ENCODE peak calls at places on chromosome 12, in ten cellular contexts. F is lung, G is thoracic aorta, E is cardiac muscle cell, W is lower lobe of right lung, T is small intestine, A is tibial nerve, M is heart left ventricle, O is adrenal gland, P is heart right ventricle. K is an unnamed sample. For H3K4me1, the result is how much of the 10 kb centered on the place peaks cover.

GRCh38 chr12:76627346-76628135 is 68.0 kb upstream of the OSBPL8 start:
- DNase-seq in F (no peak), G (no peak), E (peak), W (no peak), T (no peak), A (no peak), M (no peak), O (no peak), P (no peak), K (no peak)

GRCh38 chr12:6667559-6668210 is 4.8 kb upstream of the ING4 start:
- DNase-seq in F (no peak), G (no peak), E (no peak), W (no peak), T (peak), A (no peak), M (no peak), O (no peak), P (no peak), K (no peak)

GRCh38 chr12:47156167-47156736 is 76.5 kb upstream of the AMIGO2 start:
- DNase-seq in F (no peak), G (no peak), E (peak), W (no peak), T (no peak), A (no peak), M (no peak), O (peak), P (peak), K (no peak)

GRCh38 chr12:118213452-118213851 is 77.5 kb downstream of the PEBP1 start:
- DNase-seq in F (no peak), G (no peak), E (no peak), W (no peak), T (no peak), A (no peak), M (no peak), O (no peak), P (no peak), K (no peak)

GRCh38 chr12:131072446-131073230 is 118.9 kb downstream of the ADGRD1 start:
- DNase-seq in F (no peak), G (no peak), E (no peak), W (peak), T (no peak), A (peak), M (no peak), O (no peak), P (no peak), K (no peak)

GRCh38 chr12:116320839-116321238 is 43.3 kb upstream of the MED13L start:
- DNase-seq in F (no peak), G (no peak), E (no peak), W (no peak), T (no peak), A (no peak), M (no peak), O (no peak), P (peak), K (no peak)

GRCh38 chr12:66638666-66639065 is 40.2 kb downstream of the GRIP1 start:
- DNase-seq in F (no peak), G (no peak), E (no peak), W (no peak), T (no peak), A (no peak), M (no peak), O (no peak), P (no peak), K (no peak)

GRCh38 chr12:57135487-57135886 is 7.2 kb downstream of the LRP1 start:
- DNase-seq in F (no peak), G (no peak), E (peak), W (no peak), T (no peak), A (no peak), M (no peak), O (no peak), P (peak), K (no peak)

GRCh38 chr12:48615681-48616080 is 45.8 kb upstream of the LALBA start:
- DNase-seq in F (no peak), G (no peak), E (peak), W (no peak), T (no peak), A (no peak), M (no peak), O (no peak), P (no peak), K (no peak)

GRCh38 chr12:120598674-120599463 is 17.7 kb upstream of the POP5 start:
- DNase-seq in F (no peak), G (no peak), E (peak), W (peak), T (peak), A (no peak), M (no peak), O (peak), P (no peak), K (no peak)

GRCh38 chr12:57490126-57490525 is 2.3 kb downstream of the MARS1 start:
- DNase-seq in F (no peak), G (no peak), E (no peak), W (no peak), T (no peak), A (no peak), M (no peak), O (no peak), P (no peak), K (no peak)

GRCh38 chr12:74538491-74539258 is 1.0 kb downstream of the ATXN7L3B start:
- DNase-seq in F (no peak), G (no peak), E (peak), W (no peak), T (peak), A (no peak), M (no peak), O (no peak), P (no peak), K (no peak)

GRCh38 chr12:95605087-95605486 is 53.8 kb upstream of the USP44 start:
- DNase-seq in F (no peak), G (no peak), E (no peak), W (no peak), T (no peak), A (no peak), M (no peak), O (no peak), P (no peak), K (no peak)

GRCh38 chr12:11769723-11770514 is 120.4 kb downstream of the ETV6 start:
- DNase-seq in F (no peak), G (no peak), E (no peak), W (no peak), T (peak), A (no peak), M (no peak), O (no peak), P (no peak), K (no peak)

GRCh38 chr12:105393586-105393985 is 63.1 kb downstream of the C12orf75 start:
- DNase-seq in F (no peak), G (no peak), E (peak), W (no peak), T (no peak), A (no peak), M (no peak), O (no peak), P (no peak), K (no peak)

GRCh38 chr12:8594072-8594471 is 18.6 kb downstream of the AICDA start:
- DNase-seq in F (no peak), G (no peak), E (no peak), W (no peak), T (no peak), A (no peak), M (no peak), O (no peak), P (no peak), K (no peak)

GRCh38 chr12:42343721-42344120 is 17.8 kb downstream of the PPHLN1 start:
- DNase-seq in F (no peak), G (no peak), E (no peak), W (no peak), T (no peak), A (no peak), M (no peak), O (no peak), P (no peak), K (no peak)

GRCh38 chr12:69987453-69988102 is 162.6 kb downstream of the MYRFL start:
- DNase-seq in F (no peak), G (peak), E (peak), W (no peak), T (peak), A (no peak), M (no peak), O (peak), P (peak), K (peak)

GRCh38 chr12:125081427-125081826 is 16.2 kb downstream of the AACS start:
- DNase-seq in F (no peak), G (no peak), E (no peak), W (no peak), T (no peak), A (no peak), M (no peak), O (no peak), P (no peak), K (no peak)

GRCh38 chr12:102388469-102388868 is 91.9 kb downstream of the IGF1 start:
- DNase-seq in F (no peak), G (no peak), E (no peak), W (no peak), T (no peak), A (no peak), M (no peak), O (no peak), P (no peak), K (no peak)

GRCh38 chr12:85445060-85445938 is 165.3 kb downstream of the ALX1 start:
- DNase-seq in F (no peak), G (no peak), E (no peak), W (no peak), T (peak), A (no peak), M (no peak), O (no peak), P (no peak), K (no peak)

GRCh38 chr12:3168775-3169221 is 91.6 kb downstream of the TSPAN9 start:
- DNase-seq in F (no peak), G (peak), E (peak), W (no peak), T (no peak), A (no peak), M (no peak), O (no peak), P (no peak), K (no peak)

GRCh38 chr12:29780084-29780483 is 3.7 kb downstream of the TMTC1 start:
- DNase-seq in F (no peak), G (no peak), E (no peak), W (no peak), T (no peak), A (no peak), M (no peak), O (no peak), P (no peak), K (no peak)

GRCh38 chr12:4221157-4221556 is 52.4 kb upstream of the CCND2 start:
- DNase-seq in F (no peak), G (no peak), E (no peak), W (no peak), T (no peak), A (no peak), M (no peak), O (no peak), P (no peak), K (no peak)

GRCh38 chr12:89571481-89572190 is 45.8 kb upstream of the POC1B start:
- DNase-seq in F (no peak), G (no peak), E (peak), W (no peak), T (no peak), A (no peak), M (no peak), O (no peak), P (no peak), K (no peak)

GRCh38 chr12:89278169-89278568 is 74.1 kb downstream of the DUSP6 start:
- DNase-seq in F (no peak), G (no peak), E (no peak), W (no peak), T (no peak), A (no peak), M (no peak), O (no peak), P (no peak), K (no peak)

GRCh38 chr12:105288311-105288996 is 42.0 kb upstream of the C12orf75 start:
- DNase-seq in F (no peak), G (no peak), E (no peak), W (no peak), T (peak), A (no peak), M (no peak), O (no peak), P (no peak), K (no peak)

GRCh38 chr12:6584293-6584692 is 16.2 kb upstream of the NOP2 start:
- DNase-seq in F (no peak), G (no peak), E (peak), W (no peak), T (no peak), A (no peak), M (no peak), O (no peak), P (no peak), K (no peak)

GRCh38 chr12:84638811-84639368 is 273.7 kb downstream of the SLC6A15 start:
- DNase-seq in F (no peak), G (no peak), E (no peak), W (no peak), T (no peak), A (no peak), M (no peak), O (no peak), P (no peak), K (no peak)

GRCh38 chr12:25200703-25201102 is 5.7 kb downstream of the ETFRF1 start:
- DNase-seq in F (no peak), G (no peak), E (peak), W (no peak), T (no peak), A (no peak), M (no peak), O (no peak), P (no peak), K (no peak)

GRCh38 chr12:4809449-4810218 is 89.4 kb downstream of the GALNT8 start:
- DNase-seq in F (no peak), G (no peak), E (no peak), W (no peak), T (no peak), A (no peak), M (no peak), O (no peak), P (no peak), K (no peak)

GRCh38 chr12:53050426-53051057 is 677 bp downstream of the TNS2 start:
- DNase-seq in F (peak), G (no peak), E (no peak), W (no peak), T (no peak), A (peak), M (peak), O (no peak), P (no peak), K (no peak)

GRCh38 chr12:53051881-53052412 is 2.1 kb downstream of the TNS2 start:
- DNase-seq in F (peak), G (no peak), E (peak), W (no peak), T (no peak), A (peak), M (no peak), O (no peak), P (no peak), K (no peak)

GRCh38 chr12:53052419-53053222 is 2.8 kb downstream of the TNS2 start:
- DNase-seq in F (peak), G (peak), E (peak), W (peak), T (peak), A (peak), M (peak), O (peak), P (peak), K (peak)

GRCh38 chr12:53049582-53050318 is at the start of gene TNS2:
- DNase-seq in F (peak), G (no peak), E (peak), W (peak), T (peak), A (peak), M (peak), O (peak), P (peak), K (peak)

DNA sequence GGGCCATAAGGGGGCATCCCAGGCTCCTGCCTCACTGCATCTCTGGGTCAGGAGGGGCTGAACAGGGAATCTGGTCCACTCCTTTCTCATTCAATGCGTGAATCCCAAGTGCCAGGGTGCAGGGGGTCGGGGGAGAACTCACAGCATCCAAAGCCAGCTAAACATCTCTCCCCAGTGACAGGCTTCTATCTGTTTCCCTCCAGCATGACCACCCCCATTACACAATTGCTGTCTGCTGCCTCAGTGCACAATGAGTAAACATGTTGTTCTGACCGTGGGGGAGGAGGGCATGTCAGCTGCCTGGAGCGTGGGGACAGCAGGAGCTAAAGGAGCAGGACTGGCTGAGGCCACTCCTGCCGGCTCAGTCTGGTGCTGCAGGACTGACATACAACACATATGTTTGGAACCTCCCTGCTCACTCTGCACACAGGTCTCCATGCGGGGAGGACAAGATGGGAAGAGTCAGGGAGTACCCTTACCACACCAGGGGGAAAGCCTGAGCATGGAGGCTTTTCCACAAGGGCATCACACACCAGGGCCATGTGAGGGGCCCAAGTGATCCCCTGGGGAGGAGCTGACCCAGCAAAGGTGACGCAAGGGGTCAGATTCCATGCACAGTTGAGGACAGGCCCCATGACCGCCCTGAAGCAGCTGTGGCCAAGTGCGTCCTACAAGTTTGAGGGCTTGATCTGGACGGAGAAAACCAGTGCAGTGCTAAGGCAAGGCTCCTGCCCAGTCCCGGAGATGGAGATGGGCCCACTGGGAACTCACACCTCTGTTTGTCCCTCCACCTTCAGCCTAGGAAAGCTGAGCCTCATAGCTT is 1.4 kb downstream of the TNS2 start:
- DNase-seq in F (peak), G (no peak), E (peak), W (no peak), T (peak), A (peak), M (peak), O (peak), P (peak), K (peak)
- H3K4me1 ChIP-seq in F (under half), G (half or more), E (under half), W (half or more), T (under half), A (half or more), M (under half), O (half or more), P (under half), K (under half)

GRCh38 chr12:54039417-54040147 is 6.7 kb downstream of the HOXC5 start:
- DNase-seq in F (no peak), G (no peak), E (no peak), W (no peak), T (no peak), A (no peak), M (no peak), O (no peak), P (no peak), K (no peak)

GRCh38 chr12:54041097-54041690 is 8.3 kb downstream of the HOXC5 start:
- DNase-seq in F (no peak), G (no peak), E (no peak), W (no peak), T (no peak), A (no peak), M (no peak), O (no peak), P (no peak), K (no peak)

GRCh38 chr12:54040648-54041047 is 7.8 kb downstream of the HOXC5 start:
- DNase-seq in F (no peak), G (no peak), E (no peak), W (no peak), T (no peak), A (no peak), M (no peak), O (no peak), P (no peak), K (no peak)

GRCh38 chr12:54038760-54039414 is 6.0 kb downstream of the HOXC5 start:
- DNase-seq in F (no peak), G (no peak), E (no peak), W (no peak), T (no peak), A (peak), M (no peak), O (no peak), P (no peak), K (peak)

GRCh38 chr12:54040148-54040494 is 7.3 kb downstream of the HOXC5 start:
- DNase-seq in F (no peak), G (no peak), E (no peak), W (no peak), T (peak), A (no peak), M (no peak), O (no peak), P (no peak), K (no peak)
- H3K4me1 ChIP-seq in F (under half), G (under half), E (under half), W (under half), T (under half), A (under half), M (under half), O (under half), P (under half), K (under half)

GRCh38 chr12:21940549-21940948 is 677 bp downstream of the ABCC9 start:
- DNase-seq in F (no peak), G (no peak), E (no peak), W (no peak), T (no peak), A (no peak), M (no peak), O (no peak), P (no peak), K (no peak)
- H3K4me1 ChIP-seq in F (under half), G (under half), E (under half), W (under half), T (under half), A (under half), M (under half), O (under half), P (under half), K (under half)

GRCh38 chr12:110995615-110996014 is 75.2 kb upstream of the MYL2 start:
- DNase-seq in F (no peak), G (no peak), E (no peak), W (no peak), T (no peak), A (no peak), M (no peak), O (no peak), P (no peak), K (no peak)

GRCh38 chr12:110993425-110993824 is 73.0 kb upstream of the MYL2 start:
- DNase-seq in F (no peak), G (no peak), E (no peak), W (no peak), T (no peak), A (no peak), M (no peak), O (no peak), P (no peak), K (no peak)

GRCh38 chr12:110996415-110996814 is 76.0 kb upstream of the MYL2 start:
- DNase-seq in F (no peak), G (no peak), E (no peak), W (no peak), T (no peak), A (no peak), M (no peak), O (no peak), P (no peak), K (no peak)

GRCh38 chr12:110995016-110995415 is 74.6 kb upstream of the MYL2 start:
- DNase-seq in F (no peak), G (no peak), E (no peak), W (no peak), T (no peak), A (no peak), M (no peak), O (no peak), P (peak), K (no peak)

DNA sequence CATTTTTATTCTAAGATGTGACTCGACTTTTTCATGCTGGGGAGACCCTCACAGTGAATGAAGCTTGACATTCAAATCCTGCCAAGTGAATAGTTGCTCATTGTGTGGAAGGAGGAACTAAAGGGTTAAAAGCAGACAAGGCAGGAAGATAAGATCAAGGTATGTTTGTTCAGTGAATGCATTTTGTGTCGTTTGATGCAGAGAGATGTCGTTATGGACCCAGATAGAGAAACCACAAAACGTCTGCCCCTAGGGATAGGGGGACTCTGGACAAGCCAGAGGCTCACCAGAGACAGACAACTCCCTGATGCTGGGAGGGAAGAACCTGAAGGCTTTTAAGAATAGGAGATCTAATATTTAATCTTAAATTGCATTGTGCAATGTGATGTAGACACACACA is 72.5 kb upstream of the MYL2 start:
- DNase-seq in F (no peak), G (no peak), E (no peak), W (no peak), T (no peak), A (no peak), M (no peak), O (no peak), P (no peak), K (no peak)
- H3K4me1 ChIP-seq in F (under half), G (under half), E (under half), W (under half), T (under half), A (under half), M (under half), O (under half), P (under half), K (under half)

GRCh38 chr12:122079532-122080081 is 1.1 kb downstream of the MLXIP start:
- DNase-seq in F (no peak), G (no peak), E (no peak), W (no peak), T (no peak), A (no peak), M (no peak), O (no peak), P (no peak), K (peak)
- H3K4me1 ChIP-seq in F (under half), G (under half), E (under half), W (under half), T (under half), A (under half), M (under half), O (under half), P (under half), K (under half)

GRCh38 chr12:26936559-26937442 is 980 bp downstream of the INTS13 start:
- DNase-seq in F (no peak), G (no peak), E (no peak), W (no peak), T (no peak), A (no peak), M (no peak), O (no peak), P (no peak), K (no peak)
- H3K4me1 ChIP-seq in F (under half), G (under half), E (under half), W (under half), T (under half), A (under half), M (under half), O (under half), P (under half), K (under half)